ENCODE peak calls at places on chromosomes 2 and 18, in nine cellular contexts. J, N, H, W, P, D, U, S and Z are unnamed samples.

GRCh38 chr2:1855150-1855549 is 110.8 kb upstream of the PXDN start:
- DNase-seq in J (no peak), N (peak; percentile 49), H (no peak), W (no peak), P (peak; percentile 34), D (no peak), U (no peak), S (peak; percentile 36), Z (no peak)

GRCh38 chr2:230582851-230583283 is 129.8 kb upstream of the CAB39 start:
- DNase-seq in J (no peak), N (no peak), H (no peak), W (no peak), P (no peak), D (no peak), U (no peak), S (no peak), Z (no peak)

GRCh38 chr18:22214731-22215528 is 45.5 kb downstream of the GATA6 start:
- DNase-seq in J (no peak), N (peak; percentile 53), H (no peak), W (no peak), P (no peak), D (no peak), U (no peak), S (no peak), Z (no peak)

GRCh38 chr2:121617042-121617599 is 32.1 kb downstream of the CLASP1 start:
- DNase-seq in J (no peak), N (peak; percentile 9), H (no peak), W (no peak), P (no peak), D (no peak), U (peak; percentile 19), S (no peak), Z (no peak)

GRCh38 chr18:79071037-79071960 is 2.1 kb downstream of the ATP9B start:
- DNase-seq in J (no peak), N (no peak), H (no peak), W (no peak), P (no peak), D (no peak), U (no peak), S (no peak), Z (no peak)

GRCh38 chr2:49770919-49771318 is 616.6 kb upstream of the FSHR start:
- DNase-seq in J (no peak), N (no peak), H (no peak), W (no peak), P (peak; percentile 58), D (no peak), U (no peak), S (no peak), Z (no peak)

GRCh38 chr2:112782234-112782799 is 2.0 kb downstream of the IL1A start:
- DNase-seq in J (no peak), N (no peak), H (no peak), W (no peak), P (no peak), D (no peak), U (no peak), S (no peak), Z (no peak)

GRCh38 chr18:10923671-10924070 is 225.7 kb downstream of the PIEZO2 start:
- DNase-seq in J (no peak), N (no peak), H (no peak), W (no peak), P (no peak), D (no peak), U (no peak), S (no peak), Z (no peak)

GRCh38 chr2:127702395-127703009 is 1.2 kb downstream of the SFT2D3 start:
- DNase-seq in J (no peak), N (no peak), H (no peak), W (no peak), P (no peak), D (no peak), U (no peak), S (no peak), Z (no peak)

GRCh38 chr18:57784034-57784815 is 18.9 kb downstream of the ATP8B1 start:
- DNase-seq in J (no peak), N (no peak), H (no peak), W (no peak), P (no peak), D (no peak), U (no peak), S (no peak), Z (no peak)

GRCh38 chr2:63424329-63425078 is 163.8 kb downstream of the WDPCP start:
- DNase-seq in J (no peak), N (no peak), H (peak; percentile 40), W (peak; percentile 30), P (no peak), D (no peak), U (peak; percentile 27), S (peak; percentile 36), Z (no peak)

GRCh38 chr2:150182564-150183249 is 304.8 kb downstream of the RND3 start:
- DNase-seq in J (no peak), N (peak; percentile 31), H (no peak), W (no peak), P (no peak), D (no peak), U (no peak), S (no peak), Z (no peak)

GRCh38 chr2:196535742-196536141 is 103.8 kb upstream of the CCDC150 start:
- DNase-seq in J (no peak), N (no peak), H (no peak), W (no peak), P (peak; percentile 28), D (no peak), U (no peak), S (no peak), Z (no peak)

GRCh38 chr2:69082430-69082997 is 69.5 kb downstream of the ANTXR1 start:
- DNase-seq in J (no peak), N (peak; percentile 92), H (peak; percentile 66), W (no peak), P (no peak), D (no peak), U (no peak), S (peak; percentile 60), Z (no peak)

GRCh38 chr2:44233450-44234128 is 41.7 kb upstream of the SLC3A1 start:
- DNase-seq in J (no peak), N (peak; percentile 59), H (peak; percentile 53), W (no peak), P (no peak), D (no peak), U (no peak), S (peak; percentile 61), Z (no peak)

GRCh38 chr2:162475661-162476060 is 131.7 kb downstream of the GCA start:
- DNase-seq in J (no peak), N (peak; percentile 96), H (no peak), W (peak; percentile 94), P (peak; percentile 34), D (no peak), U (no peak), S (no peak), Z (no peak)

GRCh38 chr18:825891-826585 is 14.0 kb upstream of the YES1 start:
- DNase-seq in J (no peak), N (no peak), H (no peak), W (no peak), P (no peak), D (no peak), U (no peak), S (no peak), Z (no peak)

GRCh38 chr2:19774788-19775156 is 127.0 kb downstream of the TTC32 start:
- DNase-seq in J (no peak), N (no peak), H (no peak), W (peak; percentile 37), P (no peak), D (no peak), U (no peak), S (no peak), Z (no peak)

GRCh38 chr2:195543063-195543462 is 114.0 kb upstream of the SLC39A10 start:
- DNase-seq in J (no peak), N (no peak), H (no peak), W (no peak), P (no peak), D (no peak), U (no peak), S (no peak), Z (no peak)

GRCh38 chr18:55862693-55863485 is 274.9 kb upstream of the TCF4 start:
- DNase-seq in J (no peak), N (no peak), H (no peak), W (peak; percentile 8), P (no peak), D (no peak), U (no peak), S (no peak), Z (no peak)

GRCh38 chr2:25312958-25313710 is 28.6 kb downstream of the DNMT3A start:
- DNase-seq in J (peak; percentile 46), N (no peak), H (no peak), W (no peak), P (no peak), D (no peak), U (no peak), S (no peak), Z (no peak)

GRCh38 chr2:120653026-120653425 is 82.6 kb upstream of the GLI2 start:
- DNase-seq in J (no peak), N (no peak), H (no peak), W (no peak), P (no peak), D (no peak), U (no peak), S (peak; percentile 29), Z (no peak)

GRCh38 chr2:161844845-161845244 is 220.6 kb downstream of the SLC4A10 start:
- DNase-seq in J (no peak), N (peak; percentile 96), H (no peak), W (peak; percentile 61), P (no peak), D (no peak), U (no peak), S (no peak), Z (no peak)